ENCODE peak calls at places on chromosomes 3 and 15, in ten cellular contexts. One of them, this sample, is unnamed.

GRCh38 chr3:126923423-126923822 is 59.5 kb upstream of the PLXNA1 start:
- DNase-seq in heart left ventricle: no peak
- DNase-seq in left kidney: no peak
- DNase-seq in T1000: no peak
- DNase-seq in SW480: no peak
- DNase-seq in NCI-H1436: no peak
- DNase-seq in endodermal cell: no peak
- DNase-seq in stimulated activated CD4-positive, alpha-beta T cell treated with anti-CD3 and anti-CD28 coated beads, Interleukin-4, amount 100 ng/mL, for 48 hours: no peak
- DNase-seq in retina: no peak
- DNase-seq in RWPE1: no peak
- DNase-seq in this sample: no peak

GRCh38 chr3:128073807-128074206 is 21.6 kb downstream of the SEC61A1 start:
- DNase-seq in endodermal cell: no peak
- DNase-seq in SW480: no peak
- DNase-seq in RWPE1: no peak
- DNase-seq in heart left ventricle: no peak
- DNase-seq in stimulated activated CD4-positive, alpha-beta T cell treated with anti-CD3 and anti-CD28 coated beads, Interleukin-4, amount 100 ng/mL, for 48 hours: no peak
- DNase-seq in T1000: no peak
- DNase-seq in retina: no peak
- DNase-seq in NCI-H1436: no peak
- DNase-seq in left kidney: no peak
- DNase-seq in this sample: no peak

GRCh38 chr3:45817788-45818523 is 21.6 kb upstream of the SLC6A20 start:
- DNase-seq in left kidney: no peak
- DNase-seq in endodermal cell: no peak
- DNase-seq in stimulated activated CD4-positive, alpha-beta T cell treated with anti-CD3 and anti-CD28 coated beads, Interleukin-4, amount 100 ng/mL, for 48 hours: no peak
- DNase-seq in NCI-H1436: peak
- DNase-seq in retina: no peak
- DNase-seq in T1000: peak
- DNase-seq in heart left ventricle: peak
- DNase-seq in SW480: peak
- DNase-seq in RWPE1: peak
- DNase-seq in this sample: no peak

GRCh38 chr3:61288446-61288845 is 37.2 kb upstream of the FHIT start:
- DNase-seq in endodermal cell: no peak
- DNase-seq in RWPE1: no peak
- DNase-seq in retina: no peak
- DNase-seq in left kidney: no peak
- DNase-seq in stimulated activated CD4-positive, alpha-beta T cell treated with anti-CD3 and anti-CD28 coated beads, Interleukin-4, amount 100 ng/mL, for 48 hours: no peak
- DNase-seq in NCI-H1436: no peak
- DNase-seq in heart left ventricle: no peak
- DNase-seq in T1000: no peak
- DNase-seq in SW480: no peak
- DNase-seq in this sample: no peak

GRCh38 chr15:71810256-71811035 is at the start of gene NR2E3:
- DNase-seq in NCI-H1436: no peak
- DNase-seq in endodermal cell: peak
- DNase-seq in left kidney: no peak
- DNase-seq in RWPE1: no peak
- DNase-seq in SW480: no peak
- DNase-seq in heart left ventricle: no peak
- DNase-seq in T1000: no peak
- DNase-seq in retina: no peak
- DNase-seq in stimulated activated CD4-positive, alpha-beta T cell treated with anti-CD3 and anti-CD28 coated beads, Interleukin-4, amount 100 ng/mL, for 48 hours: no peak
- DNase-seq in this sample: no peak

GRCh38 chr3:17747184-17747889 is 4.9 kb upstream of the TBC1D5 start:
- DNase-seq in NCI-H1436: no peak
- DNase-seq in heart left ventricle: no peak
- DNase-seq in T1000: no peak
- DNase-seq in SW480: peak
- DNase-seq in retina: no peak
- DNase-seq in RWPE1: no peak
- DNase-seq in left kidney: peak
- DNase-seq in endodermal cell: no peak
- DNase-seq in stimulated activated CD4-positive, alpha-beta T cell treated with anti-CD3 and anti-CD28 coated beads, Interleukin-4, amount 100 ng/mL, for 48 hours: no peak
- DNase-seq in this sample: no peak

GRCh38 chr3:42742688-42743087 is 30.4 kb downstream of the CCDC13 start:
- DNase-seq in RWPE1: no peak
- DNase-seq in NCI-H1436: no peak
- DNase-seq in SW480: no peak
- DNase-seq in endodermal cell: peak
- DNase-seq in stimulated activated CD4-positive, alpha-beta T cell treated with anti-CD3 and anti-CD28 coated beads, Interleukin-4, amount 100 ng/mL, for 48 hours: no peak
- DNase-seq in left kidney: no peak
- DNase-seq in heart left ventricle: no peak
- DNase-seq in T1000: no peak
- DNase-seq in retina: no peak
- DNase-seq in this sample: no peak

GRCh38 chr15:75809986-75810750 is 33.1 kb upstream of the UBE2Q2 start:
- DNase-seq in endodermal cell: peak
- DNase-seq in left kidney: peak
- DNase-seq in heart left ventricle: no peak
- DNase-seq in NCI-H1436: no peak
- DNase-seq in stimulated activated CD4-positive, alpha-beta T cell treated with anti-CD3 and anti-CD28 coated beads, Interleukin-4, amount 100 ng/mL, for 48 hours: no peak
- DNase-seq in T1000: no peak
- DNase-seq in SW480: peak
- DNase-seq in RWPE1: peak
- DNase-seq in retina: no peak
- DNase-seq in this sample: peak

GRCh38 chr3:178054505-178054904 is 481.7 kb upstream of the KCNMB2 start:
- DNase-seq in stimulated activated CD4-positive, alpha-beta T cell treated with anti-CD3 and anti-CD28 coated beads, Interleukin-4, amount 100 ng/mL, for 48 hours: no peak
- DNase-seq in SW480: no peak
- DNase-seq in RWPE1: no peak
- DNase-seq in NCI-H1436: no peak
- DNase-seq in retina: no peak
- DNase-seq in T1000: no peak
- DNase-seq in left kidney: no peak
- DNase-seq in heart left ventricle: no peak
- DNase-seq in endodermal cell: no peak
- DNase-seq in this sample: no peak

GRCh38 chr3:125460233-125460632 is 59.8 kb downstream of the SNX4 start:
- DNase-seq in SW480: no peak
- DNase-seq in T1000: no peak
- DNase-seq in RWPE1: no peak
- DNase-seq in endodermal cell: no peak
- DNase-seq in heart left ventricle: no peak
- DNase-seq in NCI-H1436: no peak
- DNase-seq in stimulated activated CD4-positive, alpha-beta T cell treated with anti-CD3 and anti-CD28 coated beads, Interleukin-4, amount 100 ng/mL, for 48 hours: no peak
- DNase-seq in left kidney: no peak
- DNase-seq in retina: no peak
- DNase-seq in this sample: no peak

GRCh38 chr3:188389711-188390346 is 235.9 kb downstream of the LPP start:
- DNase-seq in retina: no peak
- DNase-seq in NCI-H1436: no peak
- DNase-seq in stimulated activated CD4-positive, alpha-beta T cell treated with anti-CD3 and anti-CD28 coated beads, Interleukin-4, amount 100 ng/mL, for 48 hours: peak
- DNase-seq in SW480: no peak
- DNase-seq in endodermal cell: no peak
- DNase-seq in left kidney: no peak
- DNase-seq in heart left ventricle: peak
- DNase-seq in T1000: no peak
- DNase-seq in RWPE1: peak
- DNase-seq in this sample: no peak

GRCh38 chr3:114011059-114011797 is 45.1 kb downstream of the CCDC191 start:
- DNase-seq in heart left ventricle: no peak
- DNase-seq in NCI-H1436: no peak
- DNase-seq in T1000: no peak
- DNase-seq in SW480: no peak
- DNase-seq in endodermal cell: no peak
- DNase-seq in retina: no peak
- DNase-seq in stimulated activated CD4-positive, alpha-beta T cell treated with anti-CD3 and anti-CD28 coated beads, Interleukin-4, amount 100 ng/mL, for 48 hours: no peak
- DNase-seq in left kidney: no peak
- DNase-seq in RWPE1: no peak
- DNase-seq in this sample: no peak

GRCh38 chr15:73850228-73850627 is 23.1 kb upstream of the TBC1D21 start:
- DNase-seq in heart left ventricle: no peak
- DNase-seq in stimulated activated CD4-positive, alpha-beta T cell treated with anti-CD3 and anti-CD28 coated beads, Interleukin-4, amount 100 ng/mL, for 48 hours: no peak
- DNase-seq in RWPE1: no peak
- DNase-seq in endodermal cell: no peak
- DNase-seq in T1000: no peak
- DNase-seq in SW480: no peak
- DNase-seq in retina: no peak
- DNase-seq in NCI-H1436: no peak
- DNase-seq in left kidney: no peak
- DNase-seq in this sample: no peak

GRCh38 chr3:107543666-107544065 is 20.9 kb downstream of the BBX start:
- DNase-seq in left kidney: peak
- DNase-seq in SW480: peak
- DNase-seq in retina: no peak
- DNase-seq in RWPE1: no peak
- DNase-seq in T1000: no peak
- DNase-seq in endodermal cell: no peak
- DNase-seq in NCI-H1436: no peak
- DNase-seq in heart left ventricle: no peak
- DNase-seq in stimulated activated CD4-positive, alpha-beta T cell treated with anti-CD3 and anti-CD28 coated beads, Interleukin-4, amount 100 ng/mL, for 48 hours: no peak
- DNase-seq in this sample: peak

GRCh38 chr15:80569656-80570055 is 125.5 kb upstream of the ABHD17C start:
- DNase-seq in endodermal cell: peak
- DNase-seq in RWPE1: no peak
- DNase-seq in NCI-H1436: no peak
- DNase-seq in retina: no peak
- DNase-seq in stimulated activated CD4-positive, alpha-beta T cell treated with anti-CD3 and anti-CD28 coated beads, Interleukin-4, amount 100 ng/mL, for 48 hours: no peak
- DNase-seq in left kidney: no peak
- DNase-seq in SW480: no peak
- DNase-seq in T1000: no peak
- DNase-seq in heart left ventricle: no peak
- DNase-seq in this sample: no peak

GRCh38 chr3:196008387-196008786 is 73.5 kb downstream of the TFRC start:
- DNase-seq in T1000: no peak
- DNase-seq in SW480: no peak
- DNase-seq in RWPE1: no peak
- DNase-seq in left kidney: no peak
- DNase-seq in endodermal cell: no peak
- DNase-seq in NCI-H1436: no peak
- DNase-seq in stimulated activated CD4-positive, alpha-beta T cell treated with anti-CD3 and anti-CD28 coated beads, Interleukin-4, amount 100 ng/mL, for 48 hours: no peak
- DNase-seq in heart left ventricle: no peak
- DNase-seq in retina: no peak
- DNase-seq in this sample: no peak

GRCh38 chr3:46516521-46516920 is 18.7 kb downstream of the RTP3 start:
- DNase-seq in RWPE1: no peak
- DNase-seq in SW480: no peak
- DNase-seq in endodermal cell: no peak
- DNase-seq in retina: no peak
- DNase-seq in T1000: no peak
- DNase-seq in heart left ventricle: no peak
- DNase-seq in left kidney: no peak
- DNase-seq in NCI-H1436: no peak
- DNase-seq in stimulated activated CD4-positive, alpha-beta T cell treated with anti-CD3 and anti-CD28 coated beads, Interleukin-4, amount 100 ng/mL, for 48 hours: no peak
- DNase-seq in this sample: no peak

GRCh38 chr3:97510795-97511194 is 253.8 kb upstream of the ARL6 start:
- DNase-seq in left kidney: no peak
- DNase-seq in retina: no peak
- DNase-seq in heart left ventricle: no peak
- DNase-seq in stimulated activated CD4-positive, alpha-beta T cell treated with anti-CD3 and anti-CD28 coated beads, Interleukin-4, amount 100 ng/mL, for 48 hours: no peak
- DNase-seq in NCI-H1436: no peak
- DNase-seq in endodermal cell: peak
- DNase-seq in RWPE1: no peak
- DNase-seq in SW480: no peak
- DNase-seq in T1000: no peak
- DNase-seq in this sample: no peak

GRCh38 chr15:52789601-52790165 is 453 bp downstream of the ONECUT1 start:
- DNase-seq in NCI-H1436: no peak
- DNase-seq in retina: peak
- DNase-seq in endodermal cell: peak
- DNase-seq in SW480: peak
- DNase-seq in RWPE1: no peak
- DNase-seq in stimulated activated CD4-positive, alpha-beta T cell treated with anti-CD3 and anti-CD28 coated beads, Interleukin-4, amount 100 ng/mL, for 48 hours: no peak
- DNase-seq in left kidney: peak
- DNase-seq in heart left ventricle: no peak
- DNase-seq in T1000: peak
- DNase-seq in this sample: peak

GRCh38 chr3:111668912-111669488 is 73.9 kb upstream of the ZBED2 start:
- DNase-seq in stimulated activated CD4-positive, alpha-beta T cell treated with anti-CD3 and anti-CD28 coated beads, Interleukin-4, amount 100 ng/mL, for 48 hours: no peak
- DNase-seq in T1000: no peak
- DNase-seq in NCI-H1436: peak
- DNase-seq in SW480: peak
- DNase-seq in left kidney: peak
- DNase-seq in heart left ventricle: no peak
- DNase-seq in endodermal cell: no peak
- DNase-seq in RWPE1: peak
- DNase-seq in retina: no peak
- DNase-seq in this sample: peak

This sample was measured in NCI-H526.